ENCODE peak calls at places on chromosomes 2 and 18, in six cellular contexts. O is small intestine, T is aorta, H is mammary epithelial cell, F is SJSA1, A is spleen. K is an unnamed sample.
A peak's percentile ranks its signal among the peaks of the same experiment; 100 is the strongest.

GRCh38 chr2:43348904-43349725 is 122.7 kb upstream of the ZFP36L2 start:
- DNase-seq in O (no peak), T (no peak), H (no peak), F (no peak), A (no peak), K (no peak)

GRCh38 chr2:205047273-205047839 is 502.1 kb downstream of the PARD3B start:
- DNase-seq in O (no peak), T (no peak), H (no peak), F (no peak), A (no peak), K (peak; percentile 11)

GRCh38 chr2:157460897-157461296 is 17.0 kb upstream of the CYTIP start:
- DNase-seq in O (no peak), T (no peak), H (no peak), F (no peak), A (no peak), K (no peak)

GRCh38 chr2:241280291-241280690 is 35.2 kb downstream of the HDLBP start:
- DNase-seq in O (no peak), T (no peak), H (no peak), F (no peak), A (no peak), K (no peak)

GRCh38 chr2:162123806-162124758 is 28.0 kb downstream of the GCG start:
- DNase-seq in O (peak; percentile 74), T (no peak), H (peak; percentile 38), F (peak; percentile 37), A (no peak), K (peak; percentile 47)

GRCh38 chr2:85799215-85799956 is 45.6 kb downstream of the ATOH8 start:
- DNase-seq in O (peak; percentile 28), T (no peak), H (peak; percentile 65), F (no peak), A (peak; percentile 60), K (no peak)

GRCh38 chr18:36662000-36662399 is 166.8 kb downstream of the TPGS2 start:
- DNase-seq in O (peak; percentile 26), T (no peak), H (no peak), F (no peak), A (no peak), K (peak; percentile 52)

GRCh38 chr2:172333626-172334330 is 93.6 kb upstream of the ITGA6 start:
- DNase-seq in O (peak; percentile 43), T (no peak), H (no peak), F (no peak), A (no peak), K (no peak)

GRCh38 chr2:77104554-77104953 is 417.6 kb downstream of the LRRTM4 start:
- DNase-seq in O (no peak), T (no peak), H (no peak), F (no peak), A (no peak), K (peak; percentile 15)

GRCh38 chr18:58379443-58379842 is 249.4 kb downstream of the ALPK2 start:
- DNase-seq in O (no peak), T (no peak), H (no peak), F (no peak), A (no peak), K (no peak)

GRCh38 chr18:58378980-58379379 is 249.9 kb downstream of the ALPK2 start:
- DNase-seq in O (no peak), T (no peak), H (no peak), F (no peak), A (no peak), K (no peak)

GRCh38 chr18:58381676-58382411 is 247.0 kb downstream of the ALPK2 start:
- DNase-seq in O (no peak), T (no peak), H (no peak), F (no peak), A (no peak), K (no peak)

GRCh38 chr18:58375051-58375450 is 253.8 kb downstream of the ALPK2 start:
- DNase-seq in O (no peak), T (no peak), H (no peak), F (no peak), A (no peak), K (no peak)

DNA sequence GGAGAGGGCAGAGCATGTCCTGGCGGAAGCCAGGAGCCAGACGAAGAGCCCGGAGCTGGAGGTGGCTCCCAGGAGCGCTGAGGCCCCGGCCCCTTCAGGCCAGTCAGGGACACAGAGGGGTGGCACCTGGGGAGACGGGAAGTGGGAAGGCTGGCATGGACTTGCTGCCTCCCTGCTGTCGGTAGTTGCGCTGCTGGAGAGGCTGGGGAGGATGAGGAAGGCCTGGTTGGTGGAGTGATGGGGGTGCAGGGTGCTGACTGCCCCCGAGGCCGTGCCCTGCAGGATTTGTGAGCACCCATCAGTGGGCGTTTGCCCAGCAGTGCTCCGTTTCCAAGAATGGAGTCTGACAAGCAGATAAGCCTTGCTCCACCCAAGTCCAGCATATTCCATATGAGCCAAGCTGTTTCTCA is 250.5 kb downstream of the ALPK2 start:
- DNase-seq in O (no peak), T (no peak), H (no peak), F (no peak), A (no peak), K (peak; percentile 62)
- H3K36me3 ChIP-seq in O (peaks cover 14% of the 10 kb centered on the region), T (no peaks in the 10 kb centered on the region), H (peaks cover 31% of the 10 kb centered on the region), F (peaks cover 84% of the 10 kb centered on the region), A (no peaks in the 10 kb centered on the region), K (peaks cover 5% of the 10 kb centered on the region)

DNA sequence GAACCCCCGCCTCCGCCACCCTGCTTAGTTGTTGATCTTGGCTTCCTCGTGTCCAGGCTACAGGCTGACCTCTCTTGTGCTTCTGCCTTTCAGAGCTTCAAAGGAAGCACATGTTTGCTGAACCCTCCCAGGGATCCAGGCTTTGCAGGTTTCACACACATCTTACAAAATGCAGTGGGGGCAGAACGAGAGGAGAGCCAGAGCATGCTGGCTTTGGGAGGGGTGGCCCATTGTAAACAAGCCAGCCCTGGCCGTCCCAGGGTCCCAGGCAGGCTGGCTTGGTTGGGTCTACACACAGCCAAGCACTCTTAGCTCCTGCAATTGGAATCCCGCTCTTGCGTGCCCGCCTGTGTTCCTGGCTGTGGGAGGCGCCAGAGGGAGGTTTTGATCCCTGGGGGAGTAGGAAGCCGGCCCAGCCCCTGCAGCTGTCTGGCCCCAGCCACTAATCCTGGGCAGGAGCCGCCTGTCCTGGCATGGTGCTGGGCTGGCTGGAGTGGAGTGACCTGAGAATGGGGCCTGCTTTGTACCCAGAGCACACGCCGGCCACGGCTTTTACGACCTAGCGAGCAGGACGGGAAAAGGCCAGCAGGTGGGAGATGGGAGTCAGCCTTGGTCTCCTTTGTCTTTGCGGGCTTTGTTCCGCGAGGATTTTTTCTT is 53.9 kb downstream of the SH3BP4 start:
- DNase-seq in O (peak; percentile 54), T (peak; percentile 65), H (no peak), F (no peak), A (no peak), K (peak; percentile 92)
- H3K36me3 ChIP-seq in O (no peaks in the 10 kb centered on the region), T (no peaks in the 10 kb centered on the region), H (no peaks in the 10 kb centered on the region), F (peaks cover 96% of the 10 kb centered on the region), A (no peaks in the 10 kb centered on the region), K (no peaks in the 10 kb centered on the region)

GRCh38 chr18:35337256-35337655 is 7.0 kb downstream of the ZNF24 start:
- DNase-seq in O (no peak), T (no peak), H (peak; percentile 35), F (no peak), A (no peak), K (no peak)
- H3K36me3 ChIP-seq in O (peaks cover 31% of the 10 kb centered on the region), T (no peaks in the 10 kb centered on the region), H (peaks cover 47% of the 10 kb centered on the region), F (peaks cover 91% of the 10 kb centered on the region), A (peaks cover 81% of the 10 kb centered on the region), K (peaks cover 28% of the 10 kb centered on the region)

DNA sequence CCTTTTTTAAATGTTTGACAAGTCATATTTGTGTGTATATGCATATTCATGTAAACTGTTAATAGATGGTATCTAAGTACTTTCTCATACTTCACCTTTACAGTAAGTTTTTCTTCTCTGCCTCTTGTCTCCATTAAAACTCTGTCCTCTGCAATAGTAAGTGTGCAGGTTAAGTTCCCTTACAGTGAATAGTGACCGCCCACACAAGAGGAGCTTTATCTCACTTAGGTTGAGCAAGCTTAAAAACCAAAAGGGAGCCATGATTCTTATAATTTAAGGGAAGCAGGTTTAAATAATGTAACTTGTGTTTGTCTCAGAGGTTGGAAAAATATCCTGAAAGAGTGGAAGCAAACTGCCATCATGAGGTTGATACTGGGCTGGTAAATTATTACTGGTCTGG is 61.3 kb downstream of the MRPS9 start:
- DNase-seq in O (no peak), T (no peak), H (no peak), F (no peak), A (no peak), K (no peak)
- H3K36me3 ChIP-seq in O (peaks cover 11% of the 10 kb centered on the region), T (no peaks in the 10 kb centered on the region), H (peaks cover 3% of the 10 kb centered on the region), F (peaks cover 27% of the 10 kb centered on the region), A (peaks cover 29% of the 10 kb centered on the region), K (peaks cover 4% of the 10 kb centered on the region)

GRCh38 chr2:28413152-28413895 is 20.7 kb downstream of the FOSL2 start:
- DNase-seq in O (no peak), T (no peak), H (no peak), F (no peak), A (peak; percentile 79), K (peak; percentile 80)
- H3K36me3 ChIP-seq in O (peaks cover 43% of the 10 kb centered on the region), T (peaks cover 2% of the 10 kb centered on the region), H (peaks cover 35% of the 10 kb centered on the region), F (peaks cover 82% of the 10 kb centered on the region), A (peaks cover 46% of the 10 kb centered on the region), K (no peaks in the 10 kb centered on the region)

K was measured in H7.